ENCODE peak calls at places on chromosomes 6 and 20, in nine cellular contexts. I, M, C, E, F, D, N, V and U are unnamed samples.

GRCh38 chr6:42572523-42572922 is 8.7 kb downstream of the UBR2 start:
- DNase-seq in I (peak), M (no peak), C (no peak), E (no peak), F (no peak), D (no peak), N (no peak), V (no peak), U (no peak)

GRCh38 chr20:23867152-23867776 is 12.3 kb downstream of the CST5 start:
- DNase-seq in I (no peak), M (no peak), C (no peak), E (no peak), F (no peak), D (no peak), N (no peak), V (no peak), U (no peak)

GRCh38 chr20:3328501-3328900 is 79.0 kb downstream of the DNAAF9 start:
- DNase-seq in I (no peak), M (no peak), C (no peak), E (no peak), F (no peak), D (no peak), N (no peak), V (no peak), U (no peak)

GRCh38 chr20:9886227-9886626 is 47.4 kb upstream of the PAK5 start:
- DNase-seq in I (peak), M (no peak), C (no peak), E (no peak), F (no peak), D (no peak), N (no peak), V (no peak), U (no peak)

GRCh38 chr6:38436726-38437465 is 202.8 kb downstream of the BTBD9 start:
- DNase-seq in I (peak), M (no peak), C (no peak), E (no peak), F (no peak), D (no peak), N (no peak), V (no peak), U (no peak)

GRCh38 chr6:4085329-4085695 is 6.4 kb upstream of the FAM217A start:
- DNase-seq in I (peak), M (no peak), C (no peak), E (no peak), F (no peak), D (no peak), N (no peak), V (no peak), U (no peak)

GRCh38 chr6:162124710-162125435 is 602.7 kb downstream of the PRKN start:
- DNase-seq in I (no peak), M (no peak), C (no peak), E (no peak), F (no peak), D (no peak), N (no peak), V (no peak), U (no peak)

GRCh38 chr6:133128191-133128590 is 113.0 kb upstream of the EYA4 start:
- DNase-seq in I (peak), M (no peak), C (no peak), E (no peak), F (no peak), D (no peak), N (no peak), V (no peak), U (no peak)

GRCh38 chr20:46648903-46649649 is 2.2 kb downstream of the SLC13A3 start:
- DNase-seq in I (no peak), M (no peak), C (no peak), E (no peak), F (no peak), D (no peak), N (no peak), V (no peak), U (no peak)

GRCh38 chr6:24931752-24932691 is 3.7 kb downstream of the RIPOR2 start:
- DNase-seq in I (peak), M (no peak), C (no peak), E (no peak), F (no peak), D (no peak), N (no peak), V (no peak), U (no peak)

GRCh38 chr20:2900845-2901592 is 27.7 kb downstream of the PTPRA start:
- DNase-seq in I (no peak), M (no peak), C (no peak), E (no peak), F (no peak), D (no peak), N (no peak), V (no peak), U (no peak)

GRCh38 chr6:105174512-105174911 is 5.3 kb downstream of the POPDC3 start:
- DNase-seq in I (peak), M (no peak), C (no peak), E (no peak), F (no peak), D (no peak), N (no peak), V (no peak), U (no peak)

GRCh38 chr6:122799140-122799539 is 10.1 kb downstream of the SMPDL3A start:
- DNase-seq in I (no peak), M (no peak), C (no peak), E (no peak), F (no peak), D (no peak), N (no peak), V (no peak), U (no peak)

GRCh38 chr6:112150363-112150762 is 63.0 kb downstream of the FAM229B start:
- DNase-seq in I (no peak), M (no peak), C (no peak), E (no peak), F (no peak), D (no peak), N (no peak), V (no peak), U (peak)

GRCh38 chr6:151389640-151390275 is 1.6 kb downstream of the ZBTB2 start:
- DNase-seq in I (peak), M (no peak), C (no peak), E (no peak), F (peak), D (peak), N (peak), V (no peak), U (peak)

GRCh38 chr20:63701329-63702035 is 5.0 kb downstream of the TNFRSF6B start:
- DNase-seq in I (no peak), M (peak), C (no peak), E (no peak), F (no peak), D (peak), N (no peak), V (no peak), U (no peak)

GRCh38 chr6:1895721-1896120 is 286.0 kb downstream of the FOXC1 start:
- DNase-seq in I (peak), M (no peak), C (no peak), E (no peak), F (no peak), D (no peak), N (no peak), V (no peak), U (no peak)